ENCODE peak calls at places on chromosomes 13 and 19, in four cellular contexts. Y is prostate gland, E is testis, G is A549. K is an unnamed sample. For H3K4me1, the result is how much of the 10 kb centered on the place peaks cover.

GRCh38 chr19:33219261-33219812 is 6.3 kb downstream of the SLC7A10 start:
- DNase-seq in Y (no peak), E (peak), G (no peak), K (no peak)

GRCh38 chr13:25732146-25732865 is 319.5 kb downstream of the SHISA2 start:
- DNase-seq in Y (no peak), E (no peak), G (no peak), K (no peak)

GRCh38 chr13:28494861-28495585 is at the start of gene FLT1:
- DNase-seq in Y (no peak), E (peak), G (no peak), K (peak)

GRCh38 chr19:2419754-2420153 is 7.6 kb downstream of the TIMM13 start:
- DNase-seq in Y (no peak), E (no peak), G (no peak), K (no peak)

GRCh38 chr19:17323274-17323972 is 11.2 kb downstream of the ANO8 start:
- DNase-seq in Y (no peak), E (no peak), G (no peak), K (no peak)

GRCh38 chr19:43798546-43799409 is 3.5 kb downstream of the LYPD5 start:
- DNase-seq in Y (peak), E (no peak), G (no peak), K (no peak)

GRCh38 chr13:43805681-43806128 is 18.9 kb upstream of the ENOX1 start:
- DNase-seq in Y (no peak), E (no peak), G (peak), K (no peak)

GRCh38 chr19:58097349-58097748 is 682 bp downstream of the ZSCAN18 start:
- DNase-seq in Y (no peak), E (no peak), G (no peak), K (no peak)

GRCh38 chr19:38033658-38034150 is 126.7 kb downstream of the SIPA1L3 start:
- DNase-seq in Y (no peak), E (no peak), G (no peak), K (no peak)

GRCh38 chr19:4375620-4376228 is 24.6 kb downstream of the SH3GL1 start:
- DNase-seq in Y (no peak), E (no peak), G (no peak), K (no peak)
- H3K4me1 ChIP-seq in Y (under half), E (half or more), G (half or more), K (half or more)

DNA sequence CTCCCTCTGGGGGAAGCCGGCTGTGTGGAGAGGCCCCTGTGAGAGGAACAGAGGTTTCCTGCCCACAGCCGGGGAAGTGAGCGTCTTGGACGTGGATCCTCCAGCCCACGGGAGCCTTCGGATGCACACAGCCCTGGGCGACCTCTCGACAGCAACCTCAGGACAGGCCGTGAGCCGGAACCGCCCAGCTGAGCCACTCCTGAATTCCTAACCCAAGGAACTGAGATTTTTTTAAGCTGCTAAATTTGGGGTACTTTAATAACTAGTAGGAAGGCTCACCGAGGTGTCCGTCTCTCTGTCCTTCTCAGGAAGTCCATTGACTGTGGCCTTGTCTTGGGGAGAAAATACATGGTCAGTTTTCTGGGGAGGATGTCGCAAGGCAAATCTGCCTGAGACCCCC is 9.1 kb downstream of the LAIR1 start:
- DNase-seq in Y (no peak), E (no peak), G (no peak), K (no peak)
- H3K4me1 ChIP-seq in Y (under half), E (under half), G (under half), K (under half)

GRCh38 chr19:10767726-10768125 is 49.8 kb downstream of the DNM2 start:
- DNase-seq in Y (no peak), E (no peak), G (no peak), K (no peak)
- H3K4me1 ChIP-seq in Y (under half), E (half or more), G (half or more), K (under half)

GRCh38 chr19:15307169-15307568 is 25.2 kb downstream of the BRD4 start:
- DNase-seq in Y (no peak), E (no peak), G (no peak), K (no peak)
- H3K4me1 ChIP-seq in Y (under half), E (under half), G (under half), K (half or more)

K was measured in gastrocnemius medialis.